ENCODE peak calls at places on chromosomes 5 and 9, in nine cellular contexts. F is RPMI7951; O is glomerular endothelial cell; C is heart right ventricle; Y is stimulated activated CD4-positive, alpha-beta T cell treated with anti-CD3 and anti-CD28 coated beads, TNF-alpha, amount 100 ng/mL, for 1 hour; W is fibroblast of mammary gland; T is right lobe of liver; A is T-helper 9 cell; L is activated T-cell treated with anti-CD3 and anti-CD28 coated beads for 1 hour. G is an unnamed sample.

GRCh38 chr9:21690561-21690960 is 111.9 kb upstream of the MTAP start:
- DNase-seq in O (no peak), W (peak), C (no peak), T (no peak), A (no peak), F (peak), Y (no peak), L (no peak), G (no peak)

GRCh38 chr5:52864884-52865283 is 77.2 kb downstream of the ITGA1 start:
- DNase-seq in Y (no peak), F (no peak), O (no peak), A (no peak), C (no peak), W (no peak), T (no peak), L (no peak), G (no peak)

GRCh38 chr5:176360894-176361436 is 599 bp downstream of the KIAA1191 start:
- DNase-seq in Y (no peak), T (no peak), W (peak), O (no peak), C (peak), A (no peak), F (no peak), L (no peak), G (peak)

GRCh38 chr5:14168139-14168792 is 25.1 kb downstream of the TRIO start:
- DNase-seq in C (no peak), Y (no peak), W (peak), T (no peak), L (no peak), O (no peak), F (no peak), A (no peak), G (no peak)

GRCh38 chr9:37324261-37324683 is 98.2 kb upstream of the GRHPR start:
- DNase-seq in O (no peak), A (no peak), C (no peak), T (no peak), Y (no peak), F (no peak), L (no peak), W (no peak), G (no peak)

GRCh38 chr9:112332272-112332671 is 1.1 kb downstream of the PTBP3 start:
- DNase-seq in L (no peak), F (no peak), T (no peak), C (no peak), A (no peak), Y (no peak), W (no peak), O (no peak), G (no peak)

GRCh38 chr9:137085918-137086530 is 761 bp upstream of the MAN1B1 start:
- DNase-seq in T (no peak), C (peak), A (no peak), O (no peak), L (no peak), F (peak), W (peak), Y (no peak), G (no peak)

GRCh38 chr9:135588371-135588770 is 26.8 kb downstream of the PAEP start:
- DNase-seq in A (no peak), L (no peak), O (no peak), T (no peak), Y (no peak), C (no peak), W (no peak), F (no peak), G (peak)

GRCh38 chr9:38339087-38339486 is 53.4 kb upstream of the ALDH1B1 start:
- DNase-seq in O (no peak), L (no peak), W (peak), A (no peak), F (peak), T (no peak), C (peak), Y (no peak), G (no peak)

GRCh38 chr9:95750725-95751644 is 124.5 kb upstream of the ERCC6L2 start:
- DNase-seq in W (no peak), T (no peak), A (no peak), Y (no peak), O (no peak), C (no peak), F (no peak), L (no peak), G (no peak)

GRCh38 chr9:73093740-73094379 is 57.8 kb upstream of the ANXA1 start:
- DNase-seq in Y (no peak), T (no peak), C (no peak), L (no peak), F (peak), A (no peak), W (peak), O (no peak), G (no peak)

GRCh38 chr9:91541744-91542143 is 118.1 kb upstream of the NFIL3 start:
- DNase-seq in C (no peak), Y (no peak), A (no peak), L (no peak), W (no peak), T (no peak), O (no peak), F (no peak), G (no peak)

GRCh38 chr5:3512291-3512690 is 83.3 kb upstream of the IRX1 start:
- DNase-seq in O (no peak), Y (no peak), W (no peak), F (no peak), L (no peak), T (no peak), A (no peak), C (no peak), G (no peak)

GRCh38 chr5:3029396-3029795 is 277.9 kb upstream of the IRX2 start:
- DNase-seq in Y (no peak), T (no peak), W (no peak), O (no peak), A (no peak), F (no peak), L (no peak), C (no peak), G (no peak)

GRCh38 chr5:148913985-148914421 is 87.6 kb downstream of the ADRB2 start:
- DNase-seq in O (no peak), W (peak), A (no peak), C (no peak), F (peak), Y (no peak), L (no peak), T (no peak), G (no peak)

GRCh38 chr9:19485193-19485592 is 76.4 kb downstream of the ACER2 start:
- DNase-seq in A (no peak), O (no peak), L (no peak), F (no peak), Y (no peak), C (no peak), T (no peak), W (no peak), G (no peak)

GRCh38 chr5:173108914-173109313 is 35.4 kb upstream of the BNIP1 start:
- DNase-seq in F (no peak), W (no peak), A (no peak), C (no peak), L (no peak), T (no peak), O (no peak), Y (no peak), G (no peak)

GRCh38 chr5:100706796-100707195 is 171.6 kb downstream of the FAM174A start:
- DNase-seq in O (peak), W (peak), A (no peak), L (no peak), Y (no peak), T (no peak), C (no peak), F (no peak), G (no peak)

GRCh38 chr5:17896605-17897004 is 262.3 kb downstream of the TAF11L14 start:
- DNase-seq in L (no peak), A (no peak), T (no peak), F (no peak), Y (no peak), O (no peak), W (peak), C (no peak), G (no peak)

GRCh38 chr9:5436441-5436840 is 1.3 kb downstream of the PLGRKT start:
- DNase-seq in Y (no peak), W (no peak), O (no peak), F (no peak), A (no peak), L (no peak), T (no peak), C (no peak), G (no peak)

GRCh38 chr5:102815560-102816324 is 60.6 kb downstream of the PAM start:
- DNase-seq in O (no peak), T (no peak), C (no peak), A (no peak), W (peak), L (no peak), F (no peak), Y (no peak), G (no peak)

GRCh38 chr9:94144394-94144793 is 60.1 kb downstream of the PTPDC1 start:
- DNase-seq in Y (no peak), O (no peak), A (no peak), T (no peak), W (no peak), C (no peak), F (no peak), L (no peak), G (no peak)

GRCh38 chr9:133225171-133226011 is 16.3 kb upstream of the OBP2B start:
- DNase-seq in A (no peak), Y (no peak), W (no peak), L (no peak), T (no peak), F (no peak), C (peak), O (no peak), G (no peak)

GRCh38 chr9:28808042-28808441 is 1234.8 kb upstream of the C9orf72 start:
- DNase-seq in T (no peak), L (no peak), O (no peak), Y (no peak), F (peak), W (peak), A (no peak), C (no peak), G (no peak)

GRCh38 chr5:129960831-129961230 is 56.6 kb downstream of the CHSY3 start:
- DNase-seq in F (no peak), Y (no peak), W (no peak), O (no peak), A (no peak), L (no peak), C (no peak), T (no peak), G (no peak)

GRCh38 chr9:13607746-13608445 is 328.4 kb upstream of the MPDZ start:
- DNase-seq in C (peak), L (no peak), F (no peak), A (no peak), O (no peak), W (no peak), T (no peak), Y (no peak), G (no peak)

GRCh38 chr5:113147088-113147487 is 170.5 kb downstream of the DCP2 start:
- DNase-seq in L (no peak), T (no peak), C (no peak), W (peak), O (no peak), F (peak), Y (no peak), A (no peak), G (no peak)

GRCh38 chr5:34054330-34054729 is 11.3 kb upstream of the C1QTNF3 start:
- DNase-seq in F (no peak), W (no peak), L (no peak), T (no peak), A (no peak), C (no peak), Y (no peak), O (no peak), G (no peak)

GRCh38 chr5:8857051-8857450 is 688.8 kb downstream of the SEMA5A start:
- DNase-seq in F (no peak), T (no peak), Y (no peak), C (no peak), W (peak), L (no peak), O (no peak), A (no peak), G (no peak)

GRCh38 chr5:126487596-126487995 is 64.4 kb downstream of the GRAMD2B start:
- DNase-seq in A (no peak), T (no peak), O (no peak), L (no peak), Y (no peak), C (no peak), F (no peak), W (no peak), G (no peak)

GRCh38 chr5:56460681-56461191 is 227.6 kb upstream of the ANKRD55 start:
- DNase-seq in W (no peak), O (no peak), L (no peak), F (peak), Y (no peak), A (no peak), C (no peak), T (no peak), G (no peak)